ENCODE peak calls at places on chromosome 1, in four cellular contexts. One of them, this sample, is unnamed.

GRCh38 chr1:214990619-214991018 is 91.9 kb upstream of the KCNK2 start:
- DNase-seq in SK-N-SH: no peak
- DNase-seq in GM12878: no peak
- DNase-seq in HepG2: no peak
- DNase-seq in this sample: peak

GRCh38 chr1:1862905-1863547 is 27.9 kb downstream of the GNB1 start:
- DNase-seq in SK-N-SH: no peak
- DNase-seq in GM12878: no peak
- DNase-seq in HepG2: no peak
- DNase-seq in this sample: no peak

GRCh38 chr1:1631793-1632420 is at the start of gene MMP23B:
- DNase-seq in SK-N-SH: peak
- DNase-seq in GM12878: no peak
- DNase-seq in HepG2: no peak
- DNase-seq in this sample: no peak

GRCh38 chr1:119112791-119113190 is 27.7 kb downstream of the WARS2 start:
- DNase-seq in SK-N-SH: no peak
- DNase-seq in GM12878: no peak
- DNase-seq in HepG2: no peak
- DNase-seq in this sample: no peak

GRCh38 chr1:155078496-155079209 is at the start of gene EFNA3:
- DNase-seq in SK-N-SH: peak
- DNase-seq in GM12878: no peak
- DNase-seq in HepG2: no peak
- DNase-seq in this sample: peak

GRCh38 chr1:184534690-184535089 is 147.9 kb downstream of the C1orf21 start:
- DNase-seq in SK-N-SH: no peak
- DNase-seq in GM12878: no peak
- DNase-seq in HepG2: no peak
- DNase-seq in this sample: no peak

GRCh38 chr1:29984544-29985375 is 738.6 kb downstream of the MATN1 start:
- DNase-seq in SK-N-SH: no peak
- DNase-seq in GM12878: no peak
- DNase-seq in HepG2: no peak
- DNase-seq in this sample: no peak

GRCh38 chr1:113088972-113089371 is 16.0 kb downstream of the LRIG2 start:
- DNase-seq in SK-N-SH: peak
- DNase-seq in GM12878: no peak
- DNase-seq in HepG2: no peak
- DNase-seq in this sample: no peak

GRCh38 chr1:177798614-177799013 is 171.2 kb downstream of the SEC16B start:
- DNase-seq in SK-N-SH: no peak
- DNase-seq in GM12878: no peak
- DNase-seq in HepG2: no peak
- DNase-seq in this sample: no peak

GRCh38 chr1:111847519-111847918 is 91.8 kb downstream of the DDX20 start:
- DNase-seq in SK-N-SH: peak
- DNase-seq in GM12878: no peak
- DNase-seq in HepG2: no peak
- DNase-seq in this sample: no peak

GRCh38 chr1:15384301-15384901 is 25.3 kb upstream of the EFHD2 start:
- DNase-seq in SK-N-SH: peak
- DNase-seq in GM12878: peak
- DNase-seq in HepG2: no peak
- DNase-seq in this sample: no peak

GRCh38 chr1:113123737-113124136 is 50.7 kb downstream of the LRIG2 start:
- DNase-seq in SK-N-SH: no peak
- DNase-seq in GM12878: no peak
- DNase-seq in HepG2: no peak
- DNase-seq in this sample: no peak

GRCh38 chr1:168000656-168001055 is 63.8 kb upstream of the MPC2 start:
- DNase-seq in SK-N-SH: no peak
- DNase-seq in GM12878: no peak
- DNase-seq in HepG2: no peak
- DNase-seq in this sample: no peak

GRCh38 chr1:71658295-71658694 is 577.5 kb upstream of the ZRANB2 start:
- DNase-seq in SK-N-SH: no peak
- DNase-seq in GM12878: no peak
- DNase-seq in HepG2: no peak
- DNase-seq in this sample: no peak
- TF ChIP-seq RAD21 in SK-N-SH: no peak
- TF ChIP-seq RAD21 in GM12878: no peak
- TF ChIP-seq RAD21 in HepG2: no peak
- TF ChIP-seq RAD21 in this sample: no peak

DNA sequence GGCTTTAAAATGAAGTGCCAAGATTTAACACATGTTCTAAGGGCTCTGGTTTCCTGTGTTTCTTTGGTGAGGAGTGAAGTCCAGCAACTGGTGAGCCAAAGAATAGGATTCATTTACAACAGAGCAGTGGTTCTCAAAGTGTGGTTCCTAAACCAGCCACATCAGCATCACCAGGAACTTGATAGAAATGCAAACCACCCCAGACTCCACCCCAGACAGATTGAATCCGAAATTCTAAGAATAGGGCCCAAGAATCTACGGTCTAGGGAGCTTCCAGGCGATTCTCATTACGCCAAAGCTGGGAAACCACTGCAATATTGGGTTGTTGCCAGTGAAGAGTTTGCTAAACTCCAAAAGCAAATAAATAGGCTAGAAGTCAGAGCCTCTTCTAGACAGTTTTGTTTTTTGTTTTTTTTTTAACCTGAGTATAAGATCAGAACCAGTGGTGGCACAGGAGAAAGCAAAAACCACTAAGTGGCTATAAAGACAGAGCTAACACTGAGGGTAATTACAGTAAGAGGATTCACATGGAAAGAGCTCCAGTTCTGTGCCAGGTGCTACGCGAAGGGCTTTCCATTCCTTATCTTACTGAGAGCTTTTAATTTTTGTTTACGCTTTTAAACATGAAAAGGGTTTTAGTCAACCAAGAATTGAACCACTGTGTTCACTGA is 42.5 kb upstream of the FMO2 start:
- DNase-seq in SK-N-SH: no peak
- DNase-seq in GM12878: no peak
- DNase-seq in HepG2: no peak
- DNase-seq in this sample: no peak
- TF ChIP-seq PBX3 in SK-N-SH: no peak
- TF ChIP-seq PBX3 in GM12878: no peak
- TF ChIP-seq PBX3 in HepG2: no peak
- TF ChIP-seq PBX3 in this sample: no peak

GRCh38 chr1:213124590-213124989 is 73.5 kb downstream of the RPS6KC1 start:
- DNase-seq in SK-N-SH: no peak
- DNase-seq in GM12878: no peak
- DNase-seq in HepG2: no peak
- DNase-seq in this sample: no peak
- TF ChIP-seq RAD21 in SK-N-SH: no peak
- TF ChIP-seq RAD21 in GM12878: no peak
- TF ChIP-seq RAD21 in HepG2: no peak
- TF ChIP-seq RAD21 in this sample: no peak

DNA sequence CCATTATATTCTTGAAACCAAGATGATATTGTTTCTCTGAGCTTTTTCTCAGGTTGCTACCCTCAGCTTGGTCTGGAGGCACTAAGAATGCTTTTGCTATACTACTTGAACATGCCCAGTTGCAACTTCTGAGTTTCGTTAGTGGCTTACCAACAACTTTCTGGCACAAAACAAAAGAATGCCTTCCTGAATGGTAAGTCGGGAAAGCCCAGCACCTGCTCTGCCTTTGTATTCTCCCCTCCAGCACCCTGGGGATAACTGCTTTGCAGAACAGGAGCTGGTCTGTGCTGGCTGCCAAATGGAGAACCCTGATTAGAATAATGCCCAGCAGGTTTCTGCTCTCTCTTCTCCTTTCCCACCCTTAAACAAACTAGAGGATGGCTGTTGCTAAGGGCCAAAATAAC is 149.3 kb downstream of the TGFB2 start:
- DNase-seq in SK-N-SH: no peak
- DNase-seq in GM12878: no peak
- DNase-seq in HepG2: no peak
- DNase-seq in this sample: no peak
- TF ChIP-seq PBX3 in SK-N-SH: no peak
- TF ChIP-seq PBX3 in GM12878: no peak
- TF ChIP-seq PBX3 in HepG2: no peak
- TF ChIP-seq PBX3 in this sample: no peak

DNA sequence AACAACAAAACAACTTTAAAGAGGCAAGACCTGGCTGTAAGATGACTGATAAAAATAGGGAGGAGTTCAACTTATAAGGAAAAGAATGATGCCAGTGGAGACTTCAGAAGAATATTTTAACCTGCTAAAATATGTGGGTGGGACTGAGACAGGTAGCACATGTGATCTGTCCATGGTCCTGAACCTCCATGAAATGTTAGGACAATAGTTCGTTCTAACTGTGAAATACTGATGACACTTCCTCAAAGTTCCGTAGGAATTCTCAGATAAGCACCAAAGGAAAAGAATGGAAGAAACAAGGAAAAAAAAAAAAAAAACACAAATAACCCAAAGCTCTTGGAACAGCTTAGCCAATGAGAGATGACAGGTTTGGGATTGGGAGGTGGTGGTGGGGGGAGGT is 44.7 kb downstream of the CDC42BPA start:
- DNase-seq in SK-N-SH: no peak
- DNase-seq in GM12878: no peak
- DNase-seq in HepG2: peak
- DNase-seq in this sample: no peak
- TF ChIP-seq RAD21 in SK-N-SH: no peak
- TF ChIP-seq RAD21 in GM12878: no peak
- TF ChIP-seq RAD21 in HepG2: no peak
- TF ChIP-seq RAD21 in this sample: no peak